ENCODE peak calls at places on chromosomes 12 and 14, in ten cellular contexts. V, G, H, W, T, F, Q, K, M and J are unnamed samples.

GRCh38 chr12:88958153-88958552 is 377.9 kb upstream of the KITLG start:
- DNase-seq in V (no peak), G (no peak), H (no peak), W (no peak), T (no peak), F (no peak), Q (no peak), K (no peak), M (no peak), J (no peak)

GRCh38 chr12:66438601-66439000 is 136.3 kb downstream of the HELB start:
- DNase-seq in V (peak), G (no peak), H (no peak), W (peak), T (no peak), F (no peak), Q (no peak), K (no peak), M (no peak), J (no peak)

GRCh38 chr12:81245458-81245857 is 167.6 kb downstream of the ACSS3 start:
- DNase-seq in V (no peak), G (no peak), H (no peak), W (peak), T (no peak), F (no peak), Q (no peak), K (no peak), M (no peak), J (no peak)

GRCh38 chr12:131900397-131900796 is 6.0 kb downstream of the ULK1 start:
- DNase-seq in V (no peak), G (no peak), H (no peak), W (no peak), T (no peak), F (no peak), Q (no peak), K (no peak), M (no peak), J (no peak)

GRCh38 chr14:103207038-103207403 is 83.8 kb downstream of the TNFAIP2 start:
- DNase-seq in V (no peak), G (peak), H (no peak), W (peak), T (peak), F (no peak), Q (no peak), K (peak), M (no peak), J (no peak)

GRCh38 chr12:71636704-71637115 is 26.9 kb downstream of the ZFC3H1 start:
- DNase-seq in V (peak), G (no peak), H (no peak), W (peak), T (peak), F (peak), Q (peak), K (no peak), M (no peak), J (no peak)

GRCh38 chr12:8123124-8123888 is at the start of gene CLEC4A:
- DNase-seq in V (no peak), G (no peak), H (no peak), W (no peak), T (no peak), F (no peak), Q (no peak), K (no peak), M (no peak), J (no peak)

GRCh38 chr12:65876898-65877721 is 52.8 kb downstream of the HMGA2 start:
- DNase-seq in V (no peak), G (no peak), H (no peak), W (peak), T (no peak), F (peak), Q (peak), K (no peak), M (no peak), J (no peak)

GRCh38 chr14:104284636-104285482 is 146.5 kb downstream of the KIF26A start:
- DNase-seq in V (no peak), G (peak), H (no peak), W (no peak), T (no peak), F (no peak), Q (no peak), K (no peak), M (no peak), J (no peak)

GRCh38 chr12:49264466-49264872 is 413 bp upstream of the TUBA1C start:
- DNase-seq in V (no peak), G (no peak), H (peak), W (no peak), T (peak), F (no peak), Q (no peak), K (no peak), M (peak), J (no peak)

GRCh38 chr12:94553130-94553519 is 93.5 kb upstream of the CEP83 start:
- DNase-seq in V (peak), G (no peak), H (no peak), W (peak), T (peak), F (no peak), Q (no peak), K (no peak), M (no peak), J (no peak)

GRCh38 chr12:106733660-106734059 is 40.8 kb upstream of the RIC8B start:
- DNase-seq in V (no peak), G (no peak), H (no peak), W (peak), T (no peak), F (no peak), Q (no peak), K (no peak), M (no peak), J (no peak)

GRCh38 chr12:126518596-126519200 is 1453.5 kb downstream of the AACS start:
- DNase-seq in V (peak), G (no peak), H (no peak), W (no peak), T (no peak), F (no peak), Q (no peak), K (no peak), M (no peak), J (no peak)

GRCh38 chr14:67798731-67799130 is 17.7 kb downstream of the ZFYVE26 start:
- DNase-seq in V (no peak), G (no peak), H (no peak), W (no peak), T (no peak), F (no peak), Q (no peak), K (no peak), M (no peak), J (no peak)

GRCh38 chr12:69821032-69821431 is 4.0 kb upstream of the MYRFL start:
- DNase-seq in V (no peak), G (no peak), H (no peak), W (no peak), T (no peak), F (peak), Q (no peak), K (no peak), M (no peak), J (no peak)

GRCh38 chr12:94147991-94148840 is at the start of gene PLXNC1:
- DNase-seq in V (no peak), G (peak), H (peak), W (no peak), T (peak), F (no peak), Q (peak), K (peak), M (peak), J (peak)

GRCh38 chr14:32932302-32932920 is 6.3 kb upstream of the NPAS3 start:
- DNase-seq in V (no peak), G (no peak), H (no peak), W (no peak), T (no peak), F (no peak), Q (no peak), K (no peak), M (no peak), J (no peak)

GRCh38 chr14:53929871-53930685 is 26.5 kb downstream of the BMP4 start:
- DNase-seq in V (no peak), G (no peak), H (no peak), W (no peak), T (no peak), F (peak), Q (no peak), K (no peak), M (no peak), J (no peak)

GRCh38 chr12:6975297-6976032 is 4.8 kb downstream of the EMG1 start:
- DNase-seq in V (no peak), G (no peak), H (no peak), W (no peak), T (no peak), F (no peak), Q (no peak), K (no peak), M (no peak), J (no peak)

GRCh38 chr12:1034726-1035457 is 43.9 kb downstream of the ERC1 start:
- DNase-seq in V (no peak), G (no peak), H (no peak), W (no peak), T (no peak), F (no peak), Q (no peak), K (no peak), M (no peak), J (no peak)

GRCh38 chr14:99853206-99853605 is 60.0 kb downstream of the EML1 start:
- DNase-seq in V (no peak), G (no peak), H (no peak), W (no peak), T (peak), F (no peak), Q (no peak), K (no peak), M (no peak), J (no peak)

GRCh38 chr12:19575307-19576243 is 136.3 kb downstream of the AEBP2 start:
- DNase-seq in V (peak), G (no peak), H (no peak), W (peak), T (peak), F (peak), Q (no peak), K (no peak), M (no peak), J (no peak)

GRCh38 chr12:69639400-69640016 is 28.8 kb upstream of the LRRC10 start:
- DNase-seq in V (peak), G (peak), H (peak), W (peak), T (peak), F (peak), Q (peak), K (peak), M (peak), J (no peak)

GRCh38 chr14:103833711-103834110 is 13.7 kb downstream of the PPP1R13B start:
- DNase-seq in V (no peak), G (no peak), H (no peak), W (no peak), T (no peak), F (no peak), Q (no peak), K (no peak), M (no peak), J (no peak)

GRCh38 chr12:32274665-32275064 is 124.7 kb upstream of the FGD4 start:
- DNase-seq in V (no peak), G (no peak), H (no peak), W (no peak), T (no peak), F (no peak), Q (no peak), K (no peak), M (no peak), J (no peak)

GRCh38 chr14:80364274-80364673 is 153.0 kb upstream of the DIO2 start:
- DNase-seq in V (peak), G (no peak), H (no peak), W (peak), T (peak), F (peak), Q (no peak), K (no peak), M (no peak), J (no peak)

GRCh38 chr14:35365130-35366047 is 39.2 kb downstream of the NFKBIA start:
- DNase-seq in V (peak), G (peak), H (no peak), W (peak), T (peak), F (peak), Q (no peak), K (no peak), M (peak), J (peak)

GRCh38 chr14:47227051-47227600 is 448.3 kb downstream of the MDGA2 start:
- DNase-seq in V (peak), G (no peak), H (no peak), W (no peak), T (no peak), F (no peak), Q (no peak), K (no peak), M (no peak), J (no peak)

GRCh38 chr12:14315501-14315900 is 50.0 kb upstream of the ATF7IP start:
- DNase-seq in V (no peak), G (no peak), H (no peak), W (no peak), T (no peak), F (no peak), Q (no peak), K (no peak), M (no peak), J (no peak)